ENCODE peak calls at places on chromosomes 16 and 17, in five cellular contexts. J is upper lobe of right lung; H is cardiac fibroblast; U is MM.1S; X is CD4-positive, alpha-beta memory T cell. O is an unnamed sample.

GRCh38 chr17:68391561-68392268 is 65.6 kb downstream of the WIPI1 start:
- DNase-seq in H (peak; percentile 54), U (no peak), J (no peak), X (no peak), O (no peak)

GRCh38 chr16:23074423-23074822 is 74.8 kb downstream of the USP31 start:
- DNase-seq in H (peak; percentile 8), X (no peak), J (no peak), U (no peak), O (no peak)

GRCh38 chr16:86142801-86143236 is 243.9 kb downstream of the IRF8 start:
- DNase-seq in U (no peak), X (no peak), H (no peak), J (no peak), O (no peak)

GRCh38 chr16:28324235-28324886 is 32.0 kb downstream of the SBK1 start:
- DNase-seq in U (no peak), J (peak; percentile 46), X (no peak), H (no peak), O (no peak)

GRCh38 chr16:59510008-59510424 is 775.9 kb upstream of the GOT2 start:
- DNase-seq in X (no peak), J (no peak), U (no peak), H (no peak), O (no peak)

GRCh38 chr17:82325286-82326180 is 8.0 kb downstream of the SECTM1 start:
- DNase-seq in J (peak; percentile 63), U (no peak), X (no peak), H (no peak), O (no peak)

GRCh38 chr17:44380767-44381166 is 8.7 kb downstream of the ITGA2B start:
- DNase-seq in U (no peak), H (no peak), X (no peak), J (peak; percentile 46), O (peak; percentile 58)

GRCh38 chr17:17354560-17355357 is 51.6 kb downstream of the NT5M start:
- DNase-seq in J (peak; percentile 86), X (peak; percentile 71), H (peak; percentile 78), U (peak; percentile 66), O (peak; percentile 94)

GRCh38 chr17:7858487-7858832 is 657 bp downstream of the CYB5D1 start:
- DNase-seq in U (peak; percentile 61), H (peak; percentile 63), J (peak; percentile 72), X (peak; percentile 29), O (peak; percentile 80)

GRCh38 chr17:36936455-36936934 is 780 bp upstream of the LHX1 start:
- DNase-seq in X (no peak), H (no peak), J (no peak), U (no peak), O (peak; percentile 96)

GRCh38 chr16:81485824-81486554 is 41.4 kb downstream of the CMIP start:
- DNase-seq in H (peak; percentile 51), X (no peak), U (no peak), J (no peak), O (no peak)

GRCh38 chr17:77530591-77530990 is 389.8 kb downstream of the SEC14L1 start:
- DNase-seq in H (no peak), U (no peak), J (peak; percentile 27), X (no peak), O (no peak)

GRCh38 chr17:77529328-77529650 is 388.5 kb downstream of the SEC14L1 start:
- DNase-seq in U (no peak), J (peak; percentile 50), X (no peak), H (no peak), O (no peak)

GRCh38 chr17:77527836-77528505 is 387.2 kb downstream of the SEC14L1 start:
- DNase-seq in H (no peak), X (no peak), U (no peak), J (peak; percentile 31), O (peak; percentile 66)

GRCh38 chr17:77527394-77527793 is 386.6 kb downstream of the SEC14L1 start:
- DNase-seq in H (no peak), U (no peak), J (peak; percentile 23), X (no peak), O (no peak)

GRCh38 chr17:77528516-77529327 is 388.0 kb downstream of the SEC14L1 start:
- DNase-seq in U (no peak), X (no peak), H (no peak), J (peak; percentile 54), O (peak; percentile 94)
- H3K4me3 ChIP-seq in U (no peak overlapping the region), X (no peak overlapping the region), H (no peak overlapping the region), J (peak overlapping the region; percentile 21), O (peak overlapping the region; percentile 59)

DNA sequence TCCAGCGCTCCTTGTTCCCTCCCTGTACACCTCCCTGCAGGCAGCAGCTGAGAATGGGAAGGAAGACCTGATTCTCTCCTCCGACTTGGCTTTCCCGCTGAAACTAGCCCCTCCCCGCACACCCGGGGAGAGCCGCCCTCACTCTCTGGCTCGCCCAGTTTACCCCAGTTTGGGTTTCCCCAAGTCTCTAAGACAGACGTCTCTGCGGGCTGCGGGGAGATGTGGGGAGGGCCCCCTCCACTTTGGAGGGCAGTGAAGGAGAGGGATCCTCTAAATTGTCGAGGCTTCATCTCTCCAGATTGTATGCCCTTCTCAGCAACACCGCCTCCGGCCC is 797 bp downstream of the GRB7 start:
- DNase-seq in X (peak; percentile 69), H (no peak), U (peak; percentile 77), J (no peak), O (peak; percentile 88)
- H3K4me3 ChIP-seq in X (no peak overlapping the region), H (no peak overlapping the region), U (peak overlapping the region; percentile 56), J (peak overlapping the region; percentile 53), O (peak overlapping the region; percentile 80)

DNA sequence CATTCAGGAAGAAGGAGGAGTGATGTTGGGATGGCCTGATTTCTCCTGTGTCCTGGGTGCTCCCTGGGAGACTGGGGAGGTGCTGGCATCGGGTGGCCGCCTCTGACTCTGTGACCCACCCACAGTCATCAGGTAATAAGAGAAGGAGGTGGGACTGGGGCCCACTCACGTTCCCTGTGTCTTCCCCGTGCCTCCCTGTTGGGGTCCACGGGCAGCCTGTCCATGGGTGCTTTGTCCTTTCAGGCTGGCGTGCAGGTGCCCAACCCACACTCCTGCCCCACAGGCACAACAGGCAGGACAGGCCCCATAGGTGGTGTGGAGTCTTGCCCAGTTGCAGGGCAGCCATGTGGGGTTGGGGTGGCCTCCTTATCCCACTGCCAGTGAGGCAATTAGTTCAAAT is 4.0 kb downstream of the DEF8 start:
- DNase-seq in X (no peak), J (no peak), U (no peak), H (no peak), O (peak; percentile 32)
- H3K4me3 ChIP-seq in X (no peak overlapping the region), J (no peak overlapping the region), U (no peak overlapping the region), H (no peak overlapping the region), O (no peak overlapping the region)

DNA sequence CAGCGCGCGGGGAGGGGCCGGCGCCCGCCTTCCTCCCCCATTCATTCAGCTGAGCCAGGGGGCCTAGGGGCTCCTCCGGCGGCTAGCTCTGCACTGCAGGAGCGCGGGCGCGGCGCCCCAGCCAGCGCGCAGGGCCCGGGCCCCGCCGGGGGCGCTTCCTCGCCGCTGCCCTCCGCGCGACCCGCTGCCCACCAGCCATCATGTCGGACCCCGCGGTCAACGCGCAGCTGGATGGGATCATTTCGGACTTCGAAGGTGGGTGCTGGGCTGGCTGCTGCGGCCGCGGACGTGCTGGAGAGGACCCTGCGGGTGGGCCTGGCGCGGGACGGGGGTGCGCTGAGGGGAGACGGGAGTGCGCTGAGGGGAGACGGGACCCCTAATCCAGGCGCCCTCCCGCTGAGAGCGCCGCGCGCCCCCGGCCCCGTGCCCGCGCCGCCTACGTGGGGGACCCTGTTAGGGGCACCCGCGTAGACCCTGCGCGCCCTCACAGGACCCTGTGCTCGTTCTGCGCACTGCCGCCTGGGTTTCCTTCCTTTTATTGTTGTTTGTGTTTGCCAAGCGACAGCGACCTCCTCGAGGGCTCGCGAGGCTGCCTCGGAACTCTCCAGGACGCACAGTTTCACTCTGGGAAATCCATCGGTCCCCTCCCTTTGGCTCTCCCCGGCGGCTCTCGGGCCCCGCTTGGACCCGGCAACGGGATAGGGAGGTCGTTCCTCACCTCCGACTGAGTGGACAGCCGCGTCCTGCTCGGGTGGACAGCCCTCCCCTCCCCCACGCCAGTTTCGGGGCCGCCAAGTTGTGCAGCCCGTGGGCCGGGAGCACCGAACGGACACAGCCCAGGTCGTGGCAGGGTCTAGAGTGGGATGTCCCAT is 232.8 kb downstream of the SEC14L1 start:
- DNase-seq in X (peak; percentile 65), J (peak; percentile 79), U (no peak), H (peak; percentile 48), O (peak; percentile 83)
- H3K4me3 ChIP-seq in X (peak overlapping the region; percentile 95), J (peak overlapping the region; percentile 87), U (peak overlapping the region; percentile 79), H (peak overlapping the region; percentile 75), O (peak overlapping the region; percentile 84)

GRCh38 chr16:88941051-88941932 is 35.7 kb downstream of the CBFA2T3 start:
- DNase-seq in J (no peak), X (no peak), U (no peak), H (no peak), O (peak; percentile 88)
- H3K4me3 ChIP-seq in J (peak overlapping the region; percentile 61), X (no peak overlapping the region), U (no peak overlapping the region), H (no peak overlapping the region), O (peak overlapping the region; percentile 39)

GRCh38 chr16:89373355-89374110 is 116.8 kb downstream of the ANKRD11 start:
- DNase-seq in J (no peak), U (no peak), H (peak; percentile 59), X (no peak), O (peak; percentile 54)
- H3K4me3 ChIP-seq in J (no peak overlapping the region), U (no peak overlapping the region), H (no peak overlapping the region), X (no peak overlapping the region), O (no peak overlapping the region)

GRCh38 chr16:66754819-66755218 is 3.4 kb upstream of the DYNC1LI2 start:
- DNase-seq in U (no peak), X (no peak), J (no peak), H (no peak), O (no peak)

GRCh38 chr16:66752379-66752778 is 970 bp upstream of the DYNC1LI2 start:
- DNase-seq in X (no peak), H (no peak), U (no peak), J (no peak), O (no peak)

GRCh38 chr16:66751992-66752322 is 548 bp upstream of the DYNC1LI2 start:
- DNase-seq in H (no peak), J (no peak), U (no peak), X (no peak), O (no peak)

GRCh38 chr16:66752958-66753357 is 1.5 kb upstream of the DYNC1LI2 start:
- DNase-seq in U (no peak), H (no peak), J (no peak), X (no peak), O (no peak)

DNA sequence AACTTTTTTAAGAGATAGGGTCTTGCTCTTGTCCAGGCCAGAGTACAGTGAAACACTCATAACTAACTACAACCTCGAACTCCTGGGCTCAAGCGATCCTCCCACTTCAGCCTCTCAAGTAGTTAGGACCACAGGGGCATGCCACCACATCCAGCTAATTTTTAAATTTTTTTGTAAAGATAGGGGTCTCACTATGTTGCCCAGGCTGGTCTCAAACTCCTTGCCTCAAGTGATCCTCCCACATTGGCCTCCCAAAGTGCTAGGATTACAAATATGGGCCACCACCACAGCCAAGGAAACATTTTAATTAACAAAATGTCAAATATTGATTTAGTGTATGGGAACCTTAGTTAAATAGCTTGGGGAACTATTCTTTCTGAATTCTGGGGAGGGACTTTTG is 2.8 kb upstream of the DYNC1LI2 start:
- DNase-seq in J (no peak), X (no peak), U (no peak), H (no peak), O (no peak)
- H3K4me3 ChIP-seq in J (no peak overlapping the region), X (no peak overlapping the region), U (no peak overlapping the region), H (no peak overlapping the region), O (no peak overlapping the region)